ENCODE peak calls at places on chromosomes 13 and 19, in seven cellular contexts. C is tibial nerve, W is IMR-90, E is ovary, L is adrenal gland, X is heart left ventricle, M is HCT116. A is an unnamed sample.

GRCh38 chr13:53848546-53848945 is 819.9 kb downstream of the OLFM4 start:
- DNase-seq in C (no peak), W (no peak), E (no peak), L (no peak), X (no peak), M (no peak), A (no peak)

GRCh38 chr13:73922728-73923393 is 211.3 kb downstream of the KLF12 start:
- DNase-seq in C (no peak), W (peak; percentile 58), E (no peak), L (no peak), X (no peak), M (no peak), A (no peak)

GRCh38 chr13:40190656-40191100 is 475.8 kb downstream of the FOXO1 start:
- DNase-seq in C (no peak), W (peak; percentile 12), E (peak; percentile 54), L (peak; percentile 31), X (peak; percentile 45), M (no peak), A (peak; percentile 75)

GRCh38 chr19:38899447-38900219 is at the start of the genes NFKBIB and SIRT2:
- DNase-seq in C (peak; percentile 99), W (peak; percentile 99), E (peak; percentile 99), L (peak; percentile 100), X (peak; percentile 100), M (peak; percentile 100), A (peak; percentile 100)

GRCh38 chr13:97441414-97441813 is 7.4 kb downstream of the RAP2A start:
- DNase-seq in C (no peak), W (no peak), E (no peak), L (no peak), X (no peak), M (no peak), A (no peak)

GRCh38 chr13:98576215-98576945 is 527 bp downstream of the STK24 start:
- DNase-seq in C (no peak), W (no peak), E (peak; percentile 71), L (peak; percentile 69), X (peak; percentile 67), M (no peak), A (no peak)

GRCh38 chr13:51923983-51924539 is 62.3 kb downstream of the CCDC70 start:
- DNase-seq in C (no peak), W (no peak), E (no peak), L (no peak), X (no peak), M (peak; percentile 13), A (no peak)

GRCh38 chr13:78168981-78169380 is 250.3 kb upstream of the EDNRB start:
- DNase-seq in C (no peak), W (no peak), E (no peak), L (no peak), X (no peak), M (no peak), A (no peak)

GRCh38 chr13:23161176-23161825 is 19.5 kb upstream of the SGCG start:
- DNase-seq in C (no peak), W (no peak), E (no peak), L (no peak), X (no peak), M (no peak), A (no peak)

GRCh38 chr13:30906411-30906990 is 430 bp downstream of the MEDAG start:
- DNase-seq in C (no peak), W (no peak), E (peak; percentile 56), L (peak; percentile 19), X (peak; percentile 34), M (no peak), A (no peak)

GRCh38 chr19:30009013-30009412 is 67.0 kb downstream of the URI1 start:
- DNase-seq in C (no peak), W (no peak), E (no peak), L (no peak), X (no peak), M (no peak), A (no peak)

GRCh38 chr13:44601596-44601995 is 25.5 kb upstream of the TSC22D1 start:
- DNase-seq in C (no peak), W (no peak), E (no peak), L (no peak), X (no peak), M (no peak), A (no peak)

GRCh38 chr13:91228083-91228482 is 119.4 kb upstream of the MIR17HG start:
- DNase-seq in C (no peak), W (no peak), E (no peak), L (no peak), X (no peak), M (no peak), A (no peak)

GRCh38 chr19:16714702-16715294 is 4.8 kb upstream of the NWD1 start:
- DNase-seq in C (peak; percentile 27), W (peak; percentile 24), E (peak; percentile 68), L (no peak), X (no peak), M (peak; percentile 48), A (peak; percentile 40)

GRCh38 chr13:111621164-111621563 is 300.7 kb downstream of the TEX29 start:
- DNase-seq in C (no peak), W (no peak), E (no peak), L (no peak), X (no peak), M (no peak), A (no peak)

GRCh38 chr19:23766951-23767350 is 8.3 kb upstream of the ZNF681 start:
- DNase-seq in C (no peak), W (no peak), E (no peak), L (no peak), X (no peak), M (no peak), A (no peak)

GRCh38 chr13:41655997-41656396 is 198.6 kb downstream of the RGCC start:
- DNase-seq in C (no peak), W (no peak), E (no peak), L (no peak), X (no peak), M (no peak), A (no peak)

GRCh38 chr13:49877629-49878218 is 58.4 kb downstream of the SPRYD7 start:
- DNase-seq in C (no peak), W (no peak), E (no peak), L (no peak), X (no peak), M (no peak), A (no peak)

GRCh38 chr19:10260141-10260584 is 8.1 kb downstream of the MRPL4 start:
- DNase-seq in C (no peak), W (no peak), E (no peak), L (no peak), X (no peak), M (peak; percentile 23), A (no peak)

GRCh38 chr19:56111601-56112312 is 9.3 kb downstream of the ZNF787 start:
- DNase-seq in C (no peak), W (no peak), E (no peak), L (peak; percentile 75), X (peak; percentile 73), M (no peak), A (no peak)

GRCh38 chr19:19224852-19225494 is 13.2 kb downstream of the NCAN start:
- DNase-seq in C (no peak), W (peak; percentile 44), E (peak; percentile 69), L (peak; percentile 78), X (peak; percentile 70), M (peak; percentile 85), A (peak; percentile 22)

DNA sequence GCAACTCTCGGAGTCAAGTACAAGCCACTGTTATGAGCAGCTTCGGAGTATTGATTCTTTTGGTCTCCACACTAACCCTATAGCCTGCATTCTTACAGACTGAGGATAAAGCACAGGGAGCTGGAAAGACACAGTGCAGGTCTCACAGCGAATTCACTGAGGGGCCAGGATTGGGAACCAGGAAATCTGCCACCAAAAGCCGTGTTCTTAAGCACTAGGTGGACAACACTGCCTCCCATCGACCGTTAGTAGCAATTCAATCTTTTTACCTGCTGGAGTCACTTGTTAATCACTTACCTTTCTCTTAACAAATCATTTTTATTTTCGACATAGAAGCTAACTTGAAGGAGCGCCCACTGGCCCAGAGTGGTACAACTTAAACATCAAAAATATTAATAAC is 6.3 kb downstream of the PMIS2 start:
- DNase-seq in C (no peak), W (peak; percentile 37), E (no peak), L (peak; percentile 31), X (no peak), M (peak; percentile 53), A (no peak)
- TF ChIP-seq CTCF in C (no peak), W (peak; percentile 55), E (no peak), L (peak; percentile 59), X (peak; percentile 36), M (peak; percentile 59), A (peak; percentile 33)

GRCh38 chr13:114303700-114304327 is 10.5 kb upstream of the CHAMP1 start:
- DNase-seq in C (no peak), W (no peak), E (no peak), L (no peak), X (no peak), M (no peak), A (no peak)
- TF ChIP-seq POLR2A in C (no peak), W (no peak), E (no peak), L (no peak), X (no peak), M (no peak), A (no peak)

DNA sequence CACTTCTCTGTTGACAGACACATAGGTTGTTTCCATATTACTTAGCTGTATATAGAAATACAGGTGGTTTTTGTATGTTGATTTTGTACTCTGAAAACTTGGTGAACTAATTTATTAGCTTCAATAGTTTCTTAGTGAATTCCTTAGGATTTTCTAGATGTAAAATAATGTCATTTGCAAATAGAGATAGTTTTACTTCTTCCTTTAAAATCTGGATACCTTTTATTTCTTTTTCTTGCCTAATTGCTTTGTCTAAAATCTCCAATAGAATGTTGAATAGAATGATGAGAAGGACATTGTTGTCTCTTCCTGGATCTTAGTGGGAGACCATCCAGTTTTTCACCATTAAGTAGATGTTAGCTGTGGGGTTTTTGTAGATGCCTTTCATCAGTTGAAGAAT is 18.7 kb downstream of the RB1 start:
- DNase-seq in C (no peak), W (no peak), E (no peak), L (no peak), X (no peak), M (no peak), A (no peak)
- H3K4me1 ChIP-seq in C (no peaks in the 10 kb centered on the region), W (no peaks in the 10 kb centered on the region), E (no peaks in the 10 kb centered on the region), L (no peaks in the 10 kb centered on the region), X (peaks cover 5% of the 10 kb centered on the region), M (no peaks in the 10 kb centered on the region), A (no peaks in the 10 kb centered on the region)

GRCh38 chr13:87821512-87821911 is 150.3 kb downstream of the SLITRK5 start:
- DNase-seq in C (no peak), W (no peak), E (no peak), L (no peak), X (no peak), M (no peak), A (no peak)
- TF ChIP-seq CTCF in C (no peak), W (no peak), E (no peak), L (no peak), X (no peak), M (no peak), A (no peak)

A was measured in breast epithelium.